ENCODE peak calls at places on chromosome 1, in four cellular contexts. Q is GM12878, X is K562, J is HepG2. E is an unnamed sample.

GRCh38 chr1:226404063-226404903 is 3.6 kb downstream of the PARP1 start:
- DNase-seq in X (no peak), Q (no peak), J (peak), E (no peak)

GRCh38 chr1:204509186-204509635 is 7.0 kb upstream of the MDM4 start:
- DNase-seq in Q (no peak), J (peak), X (no peak), E (no peak)

GRCh38 chr1:171984850-171985485 is 143.7 kb downstream of the DNM3 start:
- DNase-seq in X (peak), Q (no peak), J (peak), E (peak)

GRCh38 chr1:159920202-159920601 is 5.1 kb downstream of the TAGLN2 start:
- DNase-seq in Q (no peak), X (no peak), J (no peak), E (no peak)

GRCh38 chr1:64848812-64849211 is 103.9 kb downstream of the RAVER2 start:
- DNase-seq in X (no peak), J (no peak), Q (no peak), E (no peak)

GRCh38 chr1:28796321-28797213 is 15.4 kb upstream of the OPRD1 start:
- DNase-seq in Q (no peak), X (no peak), J (no peak), E (no peak)

GRCh38 chr1:77322061-77322900 is 40.5 kb downstream of the AK5 start:
- DNase-seq in Q (no peak), X (peak), J (peak), E (peak)

GRCh38 chr1:164702216-164702615 is 143.2 kb downstream of the PBX1 start:
- DNase-seq in X (no peak), J (no peak), Q (no peak), E (no peak)

GRCh38 chr1:56376188-56376984 is 203.0 kb downstream of the PLPP3 start:
- DNase-seq in J (no peak), Q (no peak), X (no peak), E (peak)

GRCh38 chr1:51564124-51564523 is 45.1 kb upstream of the EPS15 start:
- DNase-seq in J (no peak), X (no peak), Q (no peak), E (no peak)

GRCh38 chr1:89306273-89306672 is 33.6 kb upstream of the GBP5 start:
- DNase-seq in Q (no peak), X (no peak), J (no peak), E (no peak)

GRCh38 chr1:9275567-9276034 is 17.1 kb upstream of the SPSB1 start:
- DNase-seq in X (peak), Q (peak), J (peak), E (peak)

GRCh38 chr1:117861694-117862093 is 67.7 kb downstream of the GDAP2 start:
- DNase-seq in X (no peak), Q (no peak), J (no peak), E (no peak)

GRCh38 chr1:198880818-198881597 is 242.2 kb downstream of the PTPRC start:
- DNase-seq in Q (no peak), J (peak), X (no peak), E (peak)

GRCh38 chr1:205972491-205973168 is 29.4 kb upstream of the SLC26A9 start:
- DNase-seq in J (no peak), Q (no peak), X (no peak), E (no peak)

GRCh38 chr1:80706526-80706925 is 1094.2 kb upstream of the ADGRL2 start:
- DNase-seq in X (no peak), Q (no peak), J (no peak), E (no peak)

GRCh38 chr1:200364831-200365230 is 45.0 kb downstream of the ZNF281 start:
- DNase-seq in X (no peak), J (no peak), Q (no peak), E (no peak)

GRCh38 chr1:169427081-169427611 is at the start of gene CCDC181:
- DNase-seq in J (peak), X (no peak), Q (peak), E (no peak)

GRCh38 chr1:41868241-41868953 is 50.3 kb downstream of the HIVEP3 start:
- DNase-seq in Q (peak), J (no peak), X (no peak), E (no peak)

GRCh38 chr1:166911624-166912023 is 35.6 kb upstream of the TADA1 start:
- DNase-seq in J (no peak), X (no peak), Q (no peak), E (no peak)

GRCh38 chr1:172895050-172895460 is 155.7 kb downstream of the TNFSF18 start:
- DNase-seq in J (no peak), Q (no peak), X (no peak), E (no peak)

GRCh38 chr1:178283409-178283808 is 189.5 kb downstream of the RASAL2 start:
- DNase-seq in J (no peak), Q (no peak), X (no peak), E (no peak)

GRCh38 chr1:201763439-201764140 is 65.4 kb upstream of the IPO9 start:
- DNase-seq in Q (no peak), J (no peak), X (no peak), E (no peak)

GRCh38 chr1:204304067-204304466 is 55.7 kb downstream of the PLEKHA6 start:
- DNase-seq in J (no peak), Q (no peak), X (no peak), E (no peak)

GRCh38 chr1:7070389-7071029 is 285.3 kb downstream of the CAMTA1 start:
- DNase-seq in Q (peak), X (peak), J (peak), E (peak)
- TF ChIP-seq ZBTB33 in Q (no peak), X (no peak), J (no peak), E (no peak)

DNA sequence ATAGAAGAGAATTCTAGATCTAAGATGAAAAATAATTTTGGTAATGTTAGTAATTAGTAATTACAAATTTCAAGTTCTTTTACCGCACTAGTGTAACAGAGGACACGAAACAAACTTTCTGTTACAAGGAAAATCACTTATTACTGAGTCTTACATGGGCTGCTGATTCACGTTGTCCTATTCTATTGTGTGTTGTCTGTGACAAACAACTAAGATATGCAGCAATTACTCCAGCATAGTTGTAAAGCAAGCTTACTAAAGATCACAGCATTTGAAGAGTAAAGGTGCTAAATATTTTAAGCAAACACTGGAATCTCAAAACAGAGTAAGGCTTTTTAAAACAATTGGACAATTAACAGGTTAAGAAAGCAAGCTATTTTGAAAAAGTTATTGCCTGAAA is 502.3 kb downstream of the KCNT2 start:
- DNase-seq in Q (no peak), X (no peak), J (no peak), E (no peak)
- TF ChIP-seq ZNF274 in Q (no peak), X (no peak), J (no peak), E (no peak)

DNA sequence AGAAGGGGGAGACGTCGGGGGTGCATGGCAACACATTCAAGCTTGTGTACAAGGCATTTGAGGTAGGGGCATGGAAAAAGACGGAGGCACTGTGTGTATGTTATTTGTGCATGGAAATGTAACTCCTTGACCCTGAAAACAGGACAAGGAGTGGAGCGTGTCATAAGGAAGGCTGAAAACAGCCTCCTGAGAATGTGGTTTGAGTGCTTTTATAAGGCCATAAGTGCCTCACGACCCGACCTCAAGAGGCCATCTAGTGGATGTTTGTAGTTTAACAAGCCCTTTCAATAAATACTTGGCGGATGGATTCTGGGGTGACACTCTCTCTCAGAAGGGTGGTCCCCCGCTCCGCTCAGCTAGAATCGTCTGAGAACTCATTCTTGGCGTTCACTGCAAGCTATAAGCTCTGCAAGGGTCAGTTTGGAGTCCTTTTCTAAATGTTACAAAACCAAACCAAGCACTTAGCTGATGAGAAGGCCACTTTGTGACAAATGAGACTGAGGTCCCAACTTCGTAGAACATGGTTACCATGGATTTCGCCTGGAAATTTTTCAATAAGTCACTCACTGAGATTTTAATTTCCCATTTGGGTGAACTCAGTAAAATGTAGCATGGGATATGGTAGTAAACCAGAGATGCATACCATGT is 38.8 kb upstream of the CLCA4 start:
- DNase-seq in Q (no peak), J (no peak), X (peak), E (peak)
- TF ChIP-seq ZBTB33 in Q (no peak), J (no peak), X (no peak), E (no peak)

GRCh38 chr1:32774950-32775634 is 42.1 kb downstream of the YARS1 start:
- DNase-seq in J (no peak), X (no peak), Q (no peak), E (no peak)
- TF ChIP-seq ZNF274 in J (no peak), X (no peak), Q (no peak), E (no peak)